ENCODE peak calls at places on chromosome 20, in ten cellular contexts. X, H, K, C, R, Z, O, J, F and E are unnamed samples.

GRCh38 chr20:1169224-1169623 is 15.6 kb downstream of the TMEM74B start:
- DNase-seq in X (no peak), H (no peak), K (no peak), C (no peak), R (no peak), Z (no peak), O (no peak), J (no peak), F (no peak), E (no peak)

GRCh38 chr20:12927489-12927888 is 81.3 kb upstream of the SPTLC3 start:
- DNase-seq in X (no peak), H (no peak), K (no peak), C (no peak), R (no peak), Z (no peak), O (peak; percentile 68), J (no peak), F (no peak), E (no peak)

GRCh38 chr20:50567860-50568548 is 57.8 kb downstream of the PTPN1 start:
- DNase-seq in X (no peak), H (no peak), K (no peak), C (peak; percentile 84), R (peak; percentile 53), Z (no peak), O (no peak), J (no peak), F (no peak), E (no peak)

GRCh38 chr20:3420211-3420707 is 12.8 kb upstream of the DNAAF9 start:
- DNase-seq in X (no peak), H (peak; percentile 6), K (no peak), C (peak; percentile 66), R (peak; percentile 35), Z (no peak), O (peak; percentile 84), J (peak; percentile 67), F (no peak), E (peak; percentile 63)

GRCh38 chr20:50744143-50744792 is 12.9 kb downstream of the PARD6B start:
- DNase-seq in X (peak; percentile 65), H (peak; percentile 27), K (no peak), C (no peak), R (peak; percentile 50), Z (no peak), O (peak; percentile 91), J (no peak), F (peak; percentile 71), E (peak; percentile 73)

GRCh38 chr20:19045366-19045765 is 167.1 kb upstream of the SLC24A3 start:
- DNase-seq in X (no peak), H (no peak), K (no peak), C (no peak), R (no peak), Z (no peak), O (no peak), J (no peak), F (no peak), E (no peak)

GRCh38 chr20:46251211-46251673 is 57.1 kb downstream of the CDH22 start:
- DNase-seq in X (no peak), H (no peak), K (no peak), C (no peak), R (no peak), Z (no peak), O (peak; percentile 15), J (no peak), F (no peak), E (no peak)

GRCh38 chr20:59004493-59004762 is 2.6 kb downstream of the CTSZ start:
- DNase-seq in X (no peak), H (no peak), K (no peak), C (peak; percentile 84), R (no peak), Z (no peak), O (no peak), J (peak; percentile 31), F (peak; percentile 83), E (peak; percentile 69)

GRCh38 chr20:13331536-13331935 is 110.5 kb downstream of the ISM1 start:
- DNase-seq in X (no peak), H (no peak), K (no peak), C (no peak), R (no peak), Z (no peak), O (peak; percentile 62), J (no peak), F (no peak), E (no peak)

GRCh38 chr20:51062065-51062464 is 39.2 kb upstream of the KCNG1 start:
- DNase-seq in X (no peak), H (no peak), K (no peak), C (no peak), R (no peak), Z (no peak), O (peak; percentile 20), J (no peak), F (no peak), E (no peak)

GRCh38 chr20:59006864-59007757 is at the start of gene CTSZ:
- DNase-seq in X (no peak), H (no peak), K (no peak), C (peak; percentile 88), R (peak; percentile 61), Z (no peak), O (peak; percentile 68), J (peak; percentile 32), F (peak; percentile 89), E (no peak)

GRCh38 chr20:38825901-38826625 is 20.6 kb downstream of the PPP1R16B start:
- DNase-seq in X (peak; percentile 73), H (no peak), K (no peak), C (no peak), R (no peak), Z (no peak), O (peak; percentile 46), J (no peak), F (no peak), E (no peak)

GRCh38 chr20:4573564-4574355 is 147.9 kb upstream of the PRND start:
- DNase-seq in X (peak; percentile 46), H (no peak), K (peak; percentile 82), C (no peak), R (no peak), Z (no peak), O (peak; percentile 92), J (no peak), F (no peak), E (no peak)

GRCh38 chr20:7772376-7772775 is 167.9 kb downstream of the HAO1 start:
- DNase-seq in X (no peak), H (no peak), K (no peak), C (no peak), R (no peak), Z (no peak), O (peak; percentile 53), J (no peak), F (no peak), E (no peak)

DNA sequence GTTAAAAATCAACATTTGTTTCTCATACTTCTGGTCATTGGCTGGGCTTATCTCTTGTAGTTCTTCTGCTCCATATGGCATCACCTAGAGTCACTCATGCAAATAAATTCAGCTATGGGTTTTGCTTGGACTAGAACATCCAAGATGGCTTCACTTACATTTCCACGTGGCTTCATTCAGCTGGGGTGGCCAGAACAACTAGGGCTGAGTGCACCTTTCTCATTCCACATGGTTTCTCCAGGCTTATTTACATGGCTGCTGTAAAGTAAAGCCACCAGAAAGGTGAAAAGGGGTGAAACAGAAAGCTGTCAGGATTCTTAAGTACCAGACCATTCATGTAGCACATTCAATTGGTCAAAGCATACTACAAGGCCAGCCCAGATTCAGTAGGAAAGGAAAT is 151.1 kb upstream of the BMP2 start:
- DNase-seq in X (no peak), H (no peak), K (no peak), C (no peak), R (no peak), Z (no peak), O (no peak), J (no peak), F (no peak), E (no peak)
- H3K9me3 ChIP-seq in X (no peaks in the 10 kb centered on the region), H (no peaks in the 10 kb centered on the region), K (no peaks in the 10 kb centered on the region), C (no peaks in the 10 kb centered on the region), R (no peaks in the 10 kb centered on the region), Z (no peaks in the 10 kb centered on the region), O (no peaks in the 10 kb centered on the region), J (no peaks in the 10 kb centered on the region), F (no peaks in the 10 kb centered on the region), E (no peaks in the 10 kb centered on the region)

GRCh38 chr20:62900692-62901584 is 25.4 kb downstream of the DIDO1 start:
- DNase-seq in X (peak; percentile 37), H (no peak), K (no peak), C (no peak), R (no peak), Z (no peak), O (peak; percentile 30), J (peak; percentile 36), F (no peak), E (no peak)
- H3K36me3 ChIP-seq in X (peaks cover 62% of the 10 kb centered on the region), H (peaks cover 35% of the 10 kb centered on the region), K (peaks cover 34% of the 10 kb centered on the region), C (peaks cover 63% of the 10 kb centered on the region), R (peaks cover 13% of the 10 kb centered on the region), Z (peaks cover 94% of the 10 kb centered on the region), O (peaks cover 45% of the 10 kb centered on the region), J (peaks cover 44% of the 10 kb centered on the region), F (peaks cover 6% of the 10 kb centered on the region), E (peaks cover 60% of the 10 kb centered on the region)

DNA sequence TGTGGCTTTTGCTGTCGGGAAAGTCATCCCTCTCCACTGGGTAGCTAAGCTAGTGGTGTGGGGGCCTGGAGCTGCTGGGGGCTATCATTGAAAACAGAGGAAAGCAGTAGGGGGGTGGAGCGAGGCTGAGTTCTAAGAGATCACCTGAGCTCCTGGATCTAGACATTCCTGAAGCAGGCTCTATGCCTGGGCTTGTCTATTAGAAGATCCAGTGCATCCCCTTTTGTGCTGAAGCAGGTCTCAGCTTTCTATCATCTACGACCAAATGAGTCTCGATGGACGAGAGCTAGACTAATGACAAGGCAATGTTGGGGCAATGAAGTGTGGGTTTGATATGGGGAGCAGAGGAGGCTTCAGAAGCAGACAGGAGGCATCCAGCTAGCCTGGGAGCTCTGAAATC is 18.5 kb downstream of the ZBP1 start:
- DNase-seq in X (no peak), H (no peak), K (no peak), C (no peak), R (no peak), Z (no peak), O (no peak), J (no peak), F (no peak), E (no peak)
- H3K27ac ChIP-seq in X (no peak overlapping the region), H (no peak overlapping the region), K (no peak overlapping the region), C (no peak overlapping the region), R (no peak overlapping the region), Z (no peak overlapping the region), O (no peak overlapping the region), J (no peak overlapping the region), F (no peak overlapping the region), E (no peak overlapping the region)

GRCh38 chr20:31390490-31390889 is at the start of gene DEFB119:
- DNase-seq in X (peak; percentile 47), H (no peak), K (no peak), C (no peak), R (no peak), Z (no peak), O (no peak), J (no peak), F (no peak), E (no peak)

GRCh38 chr20:31392836-31393235 is 2.4 kb upstream of the DEFB119 start:
- DNase-seq in X (no peak), H (no peak), K (no peak), C (no peak), R (no peak), Z (no peak), O (no peak), J (no peak), F (no peak), E (no peak)

GRCh38 chr20:31394900-31395299 is 4.5 kb upstream of the DEFB119 start:
- DNase-seq in X (no peak), H (no peak), K (no peak), C (no peak), R (no peak), Z (no peak), O (no peak), J (no peak), F (no peak), E (no peak)
- H3K9me3 ChIP-seq in X (no peaks in the 10 kb centered on the region), H (no peaks in the 10 kb centered on the region), K (no peaks in the 10 kb centered on the region), C (no peaks in the 10 kb centered on the region), R (peaks cover 4% of the 10 kb centered on the region), Z (no peaks in the 10 kb centered on the region), O (no peaks in the 10 kb centered on the region), J (no peaks in the 10 kb centered on the region), F (no peaks in the 10 kb centered on the region), E (no peaks in the 10 kb centered on the region)

GRCh38 chr20:34012330-34012729 is 18.6 kb downstream of the RALY start:
- DNase-seq in X (no peak), H (no peak), K (no peak), C (no peak), R (no peak), Z (no peak), O (no peak), J (no peak), F (no peak), E (no peak)
- H3K36me3 ChIP-seq in X (no peaks in the 10 kb centered on the region), H (no peaks in the 10 kb centered on the region), K (no peaks in the 10 kb centered on the region), C (peaks cover 1% of the 10 kb centered on the region), R (no peaks in the 10 kb centered on the region), Z (peaks cover under 1% of the 10 kb centered on the region), O (no peaks in the 10 kb centered on the region), J (no peaks in the 10 kb centered on the region), F (no peaks in the 10 kb centered on the region), E (no peaks in the 10 kb centered on the region)